ENCODE peak calls at places on chromosomes 11 and 22, in nine cellular contexts. One of them, this sample, is unnamed.

GRCh38 chr22:28034760-28035401 is 115.8 kb upstream of the PITPNB start:
- DNase-seq in fibroblast of pulmonary artery: peak
- DNase-seq in SK-N-SH: peak
- DNase-seq in lower lobe of right lung: no peak
- DNase-seq in breast epithelium: no peak
- DNase-seq in fibroblast of lung: peak
- DNase-seq in left lung: no peak
- DNase-seq in CD8-positive, alpha-beta T cell: peak
- DNase-seq in tibial artery: peak
- DNase-seq in this sample: peak

GRCh38 chr11:134252539-134253188 is 488 bp downstream of the THYN1 start:
- DNase-seq in fibroblast of pulmonary artery: peak
- DNase-seq in SK-N-SH: peak
- DNase-seq in lower lobe of right lung: no peak
- DNase-seq in breast epithelium: no peak
- DNase-seq in fibroblast of lung: no peak
- DNase-seq in left lung: no peak
- DNase-seq in CD8-positive, alpha-beta T cell: peak
- DNase-seq in tibial artery: peak
- DNase-seq in this sample: peak

GRCh38 chr22:29102300-29102699 is 29.5 kb downstream of the KREMEN1 start:
- DNase-seq in fibroblast of pulmonary artery: no peak
- DNase-seq in SK-N-SH: no peak
- DNase-seq in lower lobe of right lung: no peak
- DNase-seq in breast epithelium: no peak
- DNase-seq in fibroblast of lung: no peak
- DNase-seq in left lung: no peak
- DNase-seq in CD8-positive, alpha-beta T cell: no peak
- DNase-seq in tibial artery: no peak
- DNase-seq in this sample: no peak

GRCh38 chr22:23833911-23834317 is 4.9 kb downstream of the DERL3 start:
- DNase-seq in fibroblast of pulmonary artery: no peak
- DNase-seq in SK-N-SH: peak
- DNase-seq in lower lobe of right lung: peak
- DNase-seq in breast epithelium: no peak
- DNase-seq in fibroblast of lung: no peak
- DNase-seq in left lung: no peak
- DNase-seq in CD8-positive, alpha-beta T cell: no peak
- DNase-seq in tibial artery: no peak
- DNase-seq in this sample: no peak

GRCh38 chr22:29718949-29719893 is 582 bp upstream of the CABP7 start:
- DNase-seq in fibroblast of pulmonary artery: no peak
- DNase-seq in SK-N-SH: peak
- DNase-seq in lower lobe of right lung: no peak
- DNase-seq in breast epithelium: no peak
- DNase-seq in fibroblast of lung: no peak
- DNase-seq in left lung: no peak
- DNase-seq in CD8-positive, alpha-beta T cell: peak
- DNase-seq in tibial artery: no peak
- DNase-seq in this sample: no peak

GRCh38 chr11:43852057-43852636 is 28.5 kb upstream of the ALKBH3 start:
- DNase-seq in fibroblast of pulmonary artery: peak
- DNase-seq in SK-N-SH: peak
- DNase-seq in lower lobe of right lung: no peak
- DNase-seq in breast epithelium: no peak
- DNase-seq in fibroblast of lung: peak
- DNase-seq in left lung: peak
- DNase-seq in CD8-positive, alpha-beta T cell: peak
- DNase-seq in tibial artery: peak
- DNase-seq in this sample: no peak

GRCh38 chr22:29265306-29265705 is 2.5 kb downstream of the RHBDD3 start:
- DNase-seq in fibroblast of pulmonary artery: no peak
- DNase-seq in SK-N-SH: no peak
- DNase-seq in lower lobe of right lung: no peak
- DNase-seq in breast epithelium: no peak
- DNase-seq in fibroblast of lung: no peak
- DNase-seq in left lung: no peak
- DNase-seq in CD8-positive, alpha-beta T cell: no peak
- DNase-seq in tibial artery: no peak
- DNase-seq in this sample: no peak

GRCh38 chr11:86397351-86397750 is 22.7 kb downstream of the CCDC81 start:
- DNase-seq in fibroblast of pulmonary artery: no peak
- DNase-seq in SK-N-SH: no peak
- DNase-seq in lower lobe of right lung: no peak
- DNase-seq in breast epithelium: no peak
- DNase-seq in fibroblast of lung: no peak
- DNase-seq in left lung: no peak
- DNase-seq in CD8-positive, alpha-beta T cell: no peak
- DNase-seq in tibial artery: no peak
- DNase-seq in this sample: no peak

GRCh38 chr11:77071671-77072605 is 5.2 kb downstream of the CAPN5 start:
- DNase-seq in fibroblast of pulmonary artery: no peak
- DNase-seq in SK-N-SH: no peak
- DNase-seq in lower lobe of right lung: peak
- DNase-seq in breast epithelium: peak
- DNase-seq in fibroblast of lung: no peak
- DNase-seq in left lung: no peak
- DNase-seq in CD8-positive, alpha-beta T cell: no peak
- DNase-seq in tibial artery: no peak
- DNase-seq in this sample: peak

GRCh38 chr11:77074205-77074604 is 7.4 kb downstream of the CAPN5 start:
- DNase-seq in fibroblast of pulmonary artery: no peak
- DNase-seq in SK-N-SH: peak
- DNase-seq in lower lobe of right lung: peak
- DNase-seq in breast epithelium: peak
- DNase-seq in fibroblast of lung: no peak
- DNase-seq in left lung: no peak
- DNase-seq in CD8-positive, alpha-beta T cell: no peak
- DNase-seq in tibial artery: no peak
- DNase-seq in this sample: no peak

GRCh38 chr11:77072851-77073327 is 6.1 kb downstream of the CAPN5 start:
- DNase-seq in fibroblast of pulmonary artery: no peak
- DNase-seq in SK-N-SH: no peak
- DNase-seq in lower lobe of right lung: no peak
- DNase-seq in breast epithelium: peak
- DNase-seq in fibroblast of lung: no peak
- DNase-seq in left lung: no peak
- DNase-seq in CD8-positive, alpha-beta T cell: no peak
- DNase-seq in tibial artery: no peak
- DNase-seq in this sample: no peak

GRCh38 chr11:77074626-77075221 is 8.0 kb downstream of the CAPN5 start:
- DNase-seq in fibroblast of pulmonary artery: no peak
- DNase-seq in SK-N-SH: no peak
- DNase-seq in lower lobe of right lung: peak
- DNase-seq in breast epithelium: peak
- DNase-seq in fibroblast of lung: no peak
- DNase-seq in left lung: no peak
- DNase-seq in CD8-positive, alpha-beta T cell: no peak
- DNase-seq in tibial artery: no peak
- DNase-seq in this sample: no peak

GRCh38 chr11:77073328-77074001 is 6.7 kb downstream of the CAPN5 start:
- DNase-seq in fibroblast of pulmonary artery: peak
- DNase-seq in SK-N-SH: peak
- DNase-seq in lower lobe of right lung: peak
- DNase-seq in breast epithelium: peak
- DNase-seq in fibroblast of lung: peak
- DNase-seq in left lung: peak
- DNase-seq in CD8-positive, alpha-beta T cell: no peak
- DNase-seq in tibial artery: peak
- DNase-seq in this sample: peak
- TF ChIP-seq CTCF in fibroblast of pulmonary artery: peak
- TF ChIP-seq CTCF in SK-N-SH: peak
- TF ChIP-seq CTCF in lower lobe of right lung: peak
- TF ChIP-seq CTCF in breast epithelium: no peak
- TF ChIP-seq CTCF in fibroblast of lung: peak
- TF ChIP-seq CTCF in left lung: no peak
- TF ChIP-seq CTCF in CD8-positive, alpha-beta T cell: no peak
- TF ChIP-seq CTCF in tibial artery: peak
- TF ChIP-seq CTCF in this sample: no peak

GRCh38 chr22:44402196-44403111 is 89.7 kb upstream of the SHISAL1 start:
- DNase-seq in fibroblast of pulmonary artery: no peak
- DNase-seq in SK-N-SH: peak
- DNase-seq in lower lobe of right lung: no peak
- DNase-seq in breast epithelium: peak
- DNase-seq in fibroblast of lung: no peak
- DNase-seq in left lung: peak
- DNase-seq in CD8-positive, alpha-beta T cell: no peak
- DNase-seq in tibial artery: peak
- DNase-seq in this sample: no peak
- TF ChIP-seq CTCF in fibroblast of pulmonary artery: no peak
- TF ChIP-seq CTCF in SK-N-SH: no peak
- TF ChIP-seq CTCF in lower lobe of right lung: no peak
- TF ChIP-seq CTCF in breast epithelium: no peak
- TF ChIP-seq CTCF in fibroblast of lung: no peak
- TF ChIP-seq CTCF in left lung: no peak
- TF ChIP-seq CTCF in CD8-positive, alpha-beta T cell: no peak
- TF ChIP-seq CTCF in tibial artery: no peak
- TF ChIP-seq CTCF in this sample: no peak

GRCh38 chr11:105618343-105618955 is 8.6 kb downstream of the GRIA4 start:
- DNase-seq in fibroblast of pulmonary artery: no peak
- DNase-seq in SK-N-SH: no peak
- DNase-seq in lower lobe of right lung: no peak
- DNase-seq in breast epithelium: no peak
- DNase-seq in fibroblast of lung: no peak
- DNase-seq in left lung: no peak
- DNase-seq in CD8-positive, alpha-beta T cell: no peak
- DNase-seq in tibial artery: no peak
- DNase-seq in this sample: no peak
- TF ChIP-seq CTCF in fibroblast of pulmonary artery: no peak
- TF ChIP-seq CTCF in SK-N-SH: no peak
- TF ChIP-seq CTCF in lower lobe of right lung: no peak
- TF ChIP-seq CTCF in breast epithelium: no peak
- TF ChIP-seq CTCF in fibroblast of lung: no peak
- TF ChIP-seq CTCF in left lung: no peak
- TF ChIP-seq CTCF in CD8-positive, alpha-beta T cell: no peak
- TF ChIP-seq CTCF in tibial artery: no peak
- TF ChIP-seq CTCF in this sample: no peak

GRCh38 chr22:41327124-41327523 is 25.8 kb downstream of the ZC3H7B start:
- DNase-seq in fibroblast of pulmonary artery: no peak
- DNase-seq in SK-N-SH: no peak
- DNase-seq in lower lobe of right lung: no peak
- DNase-seq in breast epithelium: no peak
- DNase-seq in fibroblast of lung: no peak
- DNase-seq in left lung: no peak
- DNase-seq in CD8-positive, alpha-beta T cell: no peak
- DNase-seq in tibial artery: no peak
- DNase-seq in this sample: peak
- TF ChIP-seq CTCF in fibroblast of pulmonary artery: no peak
- TF ChIP-seq CTCF in SK-N-SH: no peak
- TF ChIP-seq CTCF in lower lobe of right lung: no peak
- TF ChIP-seq CTCF in breast epithelium: no peak
- TF ChIP-seq CTCF in fibroblast of lung: no peak
- TF ChIP-seq CTCF in left lung: no peak
- TF ChIP-seq CTCF in CD8-positive, alpha-beta T cell: no peak
- TF ChIP-seq CTCF in tibial artery: no peak
- TF ChIP-seq CTCF in this sample: peak

This sample was measured in gastrocnemius medialis.